ENCODE peak calls at places on chromosomes 3 and 15, in five cellular contexts. B is lung, S is A549, V is sigmoid colon, E is cardiac muscle cell. T is an unnamed sample.

GRCh38 chr3:33047842-33048834 is 48.8 kb downstream of the GLB1 start:
- DNase-seq in B (no peak), S (no peak), V (no peak), E (no peak), T (no peak)

GRCh38 chr15:40420793-40421192 is 15.2 kb downstream of the IVD start:
- DNase-seq in B (peak; percentile 82), S (no peak), V (no peak), E (no peak), T (peak; percentile 83)

GRCh38 chr3:144272715-144273114 is 301.1 kb downstream of the DIPK2A start:
- DNase-seq in B (no peak), S (no peak), V (no peak), E (no peak), T (no peak)

GRCh38 chr15:83656943-83657528 is 3.1 kb downstream of the ADAMTSL3 start:
- DNase-seq in B (no peak), S (no peak), V (no peak), E (no peak), T (no peak)

GRCh38 chr3:186406669-186407635 is 44.9 kb upstream of the DGKG start:
- DNase-seq in B (no peak), S (no peak), V (peak; percentile 96), E (peak; percentile 46), T (no peak)

GRCh38 chr15:66580643-66581042 is 14.8 kb upstream of the LCTL start:
- DNase-seq in B (no peak), S (no peak), V (no peak), E (no peak), T (no peak)

GRCh38 chr3:140717915-140718314 is 40.1 kb downstream of the TRIM42 start:
- DNase-seq in B (no peak), S (no peak), V (no peak), E (no peak), T (no peak)

GRCh38 chr3:50671331-50671730 is 3.4 kb upstream of the DOCK3 start:
- DNase-seq in B (no peak), S (peak; percentile 68), V (no peak), E (no peak), T (peak; percentile 25)

GRCh38 chr15:56052389-56053045 is 59.1 kb upstream of the NEDD4 start:
- DNase-seq in B (no peak), S (peak; percentile 76), V (no peak), E (peak; percentile 67), T (peak; percentile 59)

GRCh38 chr3:136735103-136735502 is 17.1 kb downstream of the STAG1 start:
- DNase-seq in B (no peak), S (no peak), V (no peak), E (no peak), T (no peak)

GRCh38 chr15:71218272-71218805 is 103.1 kb downstream of the THSD4 start:
- DNase-seq in B (no peak), S (no peak), V (no peak), E (no peak), T (no peak)

GRCh38 chr15:35182841-35183479 is 97.9 kb upstream of the NANOGP8 start:
- DNase-seq in B (no peak), S (no peak), V (no peak), E (peak; percentile 17), T (no peak)

GRCh38 chr3:197501879-197502620 is 53.7 kb downstream of the BDH1 start:
- DNase-seq in B (peak; percentile 75), S (peak; percentile 28), V (no peak), E (peak; percentile 64), T (no peak)

GRCh38 chr3:197503652-197504051 is 52.1 kb downstream of the BDH1 start:
- DNase-seq in B (no peak), S (no peak), V (no peak), E (no peak), T (no peak)

GRCh38 chr3:197505796-197506553 is 49.8 kb downstream of the BDH1 start:
- DNase-seq in B (no peak), S (no peak), V (no peak), E (peak; percentile 60), T (no peak)

GRCh38 chr3:197507081-197507480 is 48.7 kb downstream of the BDH1 start:
- DNase-seq in B (no peak), S (no peak), V (no peak), E (no peak), T (no peak)

DNA sequence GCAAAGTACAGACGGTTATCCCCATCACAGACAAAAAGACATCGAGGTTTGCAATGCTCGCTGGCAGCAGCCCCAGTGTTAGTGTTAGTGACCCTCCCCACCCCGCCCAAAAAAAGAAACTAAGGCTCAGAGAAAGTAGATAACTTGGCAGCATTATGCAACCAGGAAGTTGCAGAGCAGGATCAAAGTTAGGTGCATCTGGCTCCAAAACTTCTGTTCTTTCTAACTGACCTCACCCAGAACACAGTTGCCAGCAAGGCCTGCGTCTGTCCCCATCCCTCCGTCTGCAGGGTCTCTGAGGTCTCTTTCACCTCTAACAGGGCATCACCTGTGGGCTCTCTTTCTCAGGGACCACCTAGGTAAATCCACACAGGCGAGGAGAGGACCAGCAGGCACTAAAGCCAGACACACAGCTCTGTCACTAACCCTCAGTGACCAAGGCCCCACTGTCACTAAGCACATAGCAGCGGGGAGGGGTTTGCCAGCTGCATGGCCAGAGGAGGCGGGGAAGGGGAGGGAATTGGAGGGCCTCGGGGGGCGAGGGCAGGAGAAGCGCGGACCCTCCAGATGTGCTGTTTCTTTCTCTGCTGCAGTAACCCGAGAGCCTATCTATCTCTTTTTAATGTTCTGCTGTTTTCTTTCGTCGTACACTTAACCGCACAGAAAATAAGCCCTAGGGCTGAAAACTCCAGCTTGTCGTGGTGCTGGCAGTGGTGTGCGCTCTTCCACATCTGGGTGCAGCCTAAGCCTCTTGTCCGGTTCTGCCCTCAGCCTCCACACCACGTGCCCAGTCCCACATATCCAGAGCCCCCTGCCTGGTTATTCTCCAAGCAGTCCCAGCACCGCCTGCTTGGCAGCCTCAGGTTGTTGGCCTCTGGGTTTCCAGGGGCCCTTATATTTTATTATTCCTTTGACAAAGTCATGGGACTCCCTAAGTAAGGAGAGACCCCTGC is 51.3 kb downstream of the BDH1 start:
- DNase-seq in B (no peak), S (no peak), V (no peak), E (no peak), T (no peak)
- H3K27ac ChIP-seq in B (no peak overlapping the region), S (peak overlapping the region; percentile 40), V (no peak overlapping the region), E (no peak overlapping the region), T (peak overlapping the region; percentile 52)

GRCh38 chr15:76339302-76340197 is 3.0 kb downstream of the ISL2 start:
- DNase-seq in B (no peak), S (no peak), V (no peak), E (peak; percentile 28), T (no peak)

GRCh38 chr15:76338555-76339301 is 2.2 kb downstream of the ISL2 start:
- DNase-seq in B (no peak), S (no peak), V (no peak), E (no peak), T (no peak)

GRCh38 chr15:76336254-76337046 is at the start of gene ISL2:
- DNase-seq in B (peak; percentile 61), S (peak; percentile 99), V (peak; percentile 97), E (peak; percentile 53), T (peak; percentile 100)

GRCh38 chr15:76337047-76337738 is 620 bp downstream of the ISL2 start:
- DNase-seq in B (no peak), S (peak; percentile 41), V (no peak), E (peak; percentile 21), T (peak; percentile 68)

GRCh38 chr15:76337739-76338554 is 1.4 kb downstream of the ISL2 start:
- DNase-seq in B (no peak), S (no peak), V (no peak), E (peak; percentile 49), T (no peak)
- H3K27ac ChIP-seq in B (no peak overlapping the region), S (peak overlapping the region; percentile 84), V (peak overlapping the region; percentile 64), E (no peak overlapping the region), T (peak overlapping the region; percentile 86)

GRCh38 chr3:172096881-172097420 is 57.6 kb downstream of the FNDC3B start:
- DNase-seq in B (no peak), S (peak; percentile 57), V (no peak), E (peak; percentile 36), T (peak; percentile 83)
- H3K27ac ChIP-seq in B (peak overlapping the region; percentile 53), S (peak overlapping the region; percentile 76), V (no peak overlapping the region), E (peak overlapping the region; percentile 75), T (no peak overlapping the region)

DNA sequence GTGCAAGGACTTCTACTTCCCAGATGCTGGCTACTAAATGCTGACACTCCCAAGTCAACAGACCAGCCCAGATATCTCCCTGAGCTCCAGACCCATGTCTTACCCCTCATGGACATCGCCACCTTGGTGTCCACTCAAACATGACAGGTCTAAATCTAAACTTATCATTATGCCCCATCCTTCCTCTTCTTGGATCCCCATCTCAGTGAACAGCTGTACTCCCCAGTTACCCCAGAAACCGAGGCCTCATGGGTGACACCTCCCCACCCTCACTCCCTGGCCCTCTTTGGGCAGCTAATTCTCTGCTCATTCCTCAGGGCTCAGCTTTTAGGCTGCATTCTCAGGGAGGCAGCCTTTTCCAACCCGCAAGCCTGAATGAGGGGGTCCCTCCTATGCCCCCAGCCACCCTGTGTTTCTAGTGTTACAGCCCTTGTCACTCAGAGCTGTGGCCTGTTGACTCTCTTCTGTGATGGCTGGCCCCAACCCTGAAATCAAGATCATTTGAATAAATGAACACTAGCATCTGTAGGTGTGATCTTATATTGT is 5.4 kb downstream of the EHD4 start:
- DNase-seq in B (no peak), S (no peak), V (no peak), E (no peak), T (no peak)
- H3K27ac ChIP-seq in B (peak overlapping the region; percentile 58), S (no peak overlapping the region), V (peak overlapping the region; percentile 39), E (peak overlapping the region; percentile 93), T (peak overlapping the region; percentile 23)